ENCODE peak calls at places on chromosomes 13 and 19, in eight cellular contexts. W is CD4-positive, alpha-beta memory T cell; T is NCI-H1694 treated with DMSO at 0.1 percent for 48 hours; Z is activated B cell treated with CpG ODN at 0.5 μM for 24 hours; N is type B pancreatic cell; D is WERI-Rb-1; R is left ventricle myocardium superior; Q is CD4-positive, alpha-beta T cell. V is an unnamed sample.

GRCh38 chr19:48636859-48637448 is at the start of gene DBP:
- DNase-seq in W (no peak), T (peak), Z (no peak), N (no peak), D (no peak), R (peak), Q (no peak), V (no peak)

GRCh38 chr13:50708461-50708860 is 135.0 kb downstream of the DLEU7 start:
- DNase-seq in W (no peak), T (peak), Z (no peak), N (no peak), D (no peak), R (no peak), Q (no peak), V (no peak)

GRCh38 chr19:28984315-28984714 is 228.6 kb downstream of the UQCRFS1 start:
- DNase-seq in W (no peak), T (no peak), Z (no peak), N (no peak), D (no peak), R (no peak), Q (no peak), V (no peak)

GRCh38 chr13:25067054-25067453 is 28.9 kb upstream of the PABPC3 start:
- DNase-seq in W (no peak), T (no peak), Z (no peak), N (no peak), D (peak), R (no peak), Q (no peak), V (no peak)

GRCh38 chr13:28179974-28180373 is 41.6 kb downstream of the PAN3 start:
- DNase-seq in W (no peak), T (no peak), Z (no peak), N (no peak), D (no peak), R (no peak), Q (no peak), V (no peak)

GRCh38 chr19:30391554-30392551 is 19.7 kb downstream of the ZNF536 start:
- DNase-seq in W (no peak), T (no peak), Z (no peak), N (peak), D (no peak), R (no peak), Q (no peak), V (no peak)

GRCh38 chr19:47765522-47766358 is 12.8 kb upstream of the SELENOW start:
- DNase-seq in W (peak), T (peak), Z (no peak), N (no peak), D (peak), R (peak), Q (no peak), V (no peak)

GRCh38 chr13:88649855-88650254 is 978.7 kb downstream of the SLITRK5 start:
- DNase-seq in W (no peak), T (no peak), Z (no peak), N (no peak), D (no peak), R (no peak), Q (no peak), V (no peak)

GRCh38 chr13:42930136-42930535 is 61.9 kb downstream of the EPSTI1 start:
- DNase-seq in W (no peak), T (no peak), Z (no peak), N (no peak), D (no peak), R (no peak), Q (no peak), V (no peak)

GRCh38 chr13:111344471-111345191 is 24.2 kb downstream of the TEX29 start:
- DNase-seq in W (no peak), T (peak), Z (no peak), N (no peak), D (peak), R (peak), Q (no peak), V (peak)

GRCh38 chr13:30920162-30920561 is 12.3 kb upstream of the TEX26 start:
- DNase-seq in W (no peak), T (no peak), Z (no peak), N (no peak), D (no peak), R (no peak), Q (no peak), V (no peak)

GRCh38 chr19:28023064-28023463 is 1189.9 kb downstream of the UQCRFS1 start:
- DNase-seq in W (no peak), T (no peak), Z (no peak), N (no peak), D (no peak), R (no peak), Q (no peak), V (no peak)

GRCh38 chr19:38019427-38019724 is 112.4 kb downstream of the SIPA1L3 start:
- DNase-seq in W (no peak), T (no peak), Z (no peak), N (no peak), D (no peak), R (no peak), Q (no peak), V (no peak)

GRCh38 chr19:38193445-38193844 is 30.6 kb downstream of the DPF1 start:
- DNase-seq in W (no peak), T (no peak), Z (no peak), N (no peak), D (no peak), R (no peak), Q (no peak), V (peak)

GRCh38 chr13:67223024-67223423 is 7.1 kb downstream of the PCDH9 start:
- DNase-seq in W (no peak), T (peak), Z (no peak), N (no peak), D (no peak), R (no peak), Q (no peak), V (no peak)

GRCh38 chr19:39467941-39468340 is 12.7 kb upstream of the TIMM50 start:
- DNase-seq in W (no peak), T (no peak), Z (no peak), N (no peak), D (no peak), R (no peak), Q (no peak), V (no peak)

GRCh38 chr19:56217039-56217949 is 15.2 kb downstream of the ZSCAN5C start:
- DNase-seq in W (no peak), T (no peak), Z (no peak), N (no peak), D (no peak), R (peak), Q (no peak), V (no peak)

GRCh38 chr13:33509642-33510229 is 224.2 kb upstream of the STARD13 start:
- DNase-seq in W (no peak), T (no peak), Z (no peak), N (no peak), D (no peak), R (peak), Q (no peak), V (no peak)

GRCh38 chr13:26459276-26460131 is 98.0 kb upstream of the WASF3 start:
- DNase-seq in W (no peak), T (no peak), Z (no peak), N (no peak), D (no peak), R (peak), Q (no peak), V (no peak)

GRCh38 chr13:42176286-42176685 is 95.7 kb upstream of the AKAP11 start:
- DNase-seq in W (no peak), T (no peak), Z (no peak), N (no peak), D (no peak), R (no peak), Q (no peak), V (no peak)

GRCh38 chr13:75788494-75788991 is 152.4 kb downstream of the LMO7 start:
- DNase-seq in W (no peak), T (no peak), Z (no peak), N (no peak), D (no peak), R (peak), Q (no peak), V (no peak)

GRCh38 chr13:80242728-80243427 is 98.0 kb downstream of the SPRY2 start:
- DNase-seq in W (no peak), T (no peak), Z (no peak), N (no peak), D (no peak), R (no peak), Q (no peak), V (no peak)

GRCh38 chr19:16326401-16327130 is 1.9 kb downstream of the KLF2 start:
- DNase-seq in W (peak), T (no peak), Z (peak), N (no peak), D (no peak), R (peak), Q (no peak), V (no peak)

GRCh38 chr13:105329359-105329758 is 1206.1 kb downstream of the EFNB2 start:
- DNase-seq in W (no peak), T (no peak), Z (no peak), N (no peak), D (no peak), R (no peak), Q (no peak), V (no peak)

GRCh38 chr13:66430266-66430665 is 799.9 kb downstream of the PCDH9 start:
- DNase-seq in W (no peak), T (no peak), Z (no peak), N (no peak), D (no peak), R (no peak), Q (no peak), V (no peak)

GRCh38 chr13:72820156-72820897 is 38.4 kb downstream of the PIBF1 start:
- DNase-seq in W (no peak), T (no peak), Z (no peak), N (no peak), D (no peak), R (no peak), Q (no peak), V (no peak)

GRCh38 chr13:102461302-102461701 is 59.5 kb upstream of the FGF14 start:
- DNase-seq in W (no peak), T (no peak), Z (no peak), N (no peak), D (no peak), R (no peak), Q (no peak), V (no peak)

GRCh38 chr13:31207630-31208549 is 8.1 kb downstream of the B3GLCT start:
- DNase-seq in W (no peak), T (no peak), Z (no peak), N (no peak), D (peak), R (peak), Q (no peak), V (peak)

V was measured in NCI-H1105.